ENCODE peak calls at places on chromosomes 4 and X, in nine cellular contexts. J, D, E, L, C, X, Q, Y and S are unnamed samples.

GRCh38 chr4:4762909-4763814 is 96.3 kb upstream of the MSX1 start:
- DNase-seq in L (no peak), J (peak; percentile 68), Q (no peak), X (no peak), E (peak; percentile 56), C (peak; percentile 20), D (no peak), Y (no peak), S (no peak)

GRCh38 chr4:145347684-145348083 is 134.0 kb upstream of the SMAD1 start:
- DNase-seq in E (peak; percentile 37), L (no peak), D (no peak), J (peak; percentile 48), Y (no peak), Q (no peak), X (no peak), C (no peak), S (no peak)

GRCh38 chr4:106034205-106034604 is 138.9 kb downstream of the NPNT start:
- DNase-seq in C (no peak), D (no peak), X (peak; percentile 31), E (no peak), Q (no peak), J (peak; percentile 53), L (no peak), Y (no peak), S (no peak)

GRCh38 chr4:139018971-139019758 is 3.6 kb downstream of the NOCT start:
- DNase-seq in Y (no peak), J (peak; percentile 82), D (no peak), X (peak; percentile 44), E (peak; percentile 62), C (no peak), Q (no peak), L (no peak), S (no peak)

GRCh38 chrX:63812826-63813225 is 27.8 kb upstream of the ARHGEF9 start:
- DNase-seq in Y (no peak), D (no peak), J (no peak), E (no peak), X (no peak), C (no peak), L (no peak), Q (no peak), S (no peak)

GRCh38 chr4:40506492-40506891 is 123.2 kb downstream of the RBM47 start:
- DNase-seq in Y (no peak), C (no peak), X (no peak), D (no peak), L (no peak), J (no peak), Q (no peak), E (no peak), S (no peak)

GRCh38 chrX:105837227-105837626 is 14.9 kb downstream of the NRK start:
- DNase-seq in L (peak; percentile 3), Y (no peak), D (no peak), X (peak; percentile 77), J (no peak), Q (peak; percentile 47), E (no peak), C (no peak), S (no peak)

GRCh38 chrX:129652565-129653169 is 2.1 kb downstream of the APLN start:
- DNase-seq in E (no peak), D (no peak), J (no peak), L (no peak), C (no peak), Y (no peak), X (no peak), Q (no peak), S (no peak)

GRCh38 chr4:31737419-31737818 is 1017.2 kb downstream of the PCDH7 start:
- DNase-seq in D (no peak), X (no peak), Y (no peak), C (no peak), J (no peak), Q (no peak), E (no peak), L (peak; percentile 50), S (no peak)

GRCh38 chrX:96424007-96424406 is 260.6 kb upstream of the DIAPH2 start:
- DNase-seq in E (no peak), C (no peak), L (no peak), D (no peak), Q (no peak), Y (no peak), J (peak; percentile 15), X (peak; percentile 21), S (no peak)

GRCh38 chr4:80343887-80344286 is 8.4 kb downstream of the CFAP299 start:
- DNase-seq in Y (no peak), D (no peak), J (no peak), E (no peak), X (no peak), Q (no peak), C (no peak), L (no peak), S (no peak)

GRCh38 chr4:87120411-87121162 is 99.8 kb downstream of the KLHL8 start:
- DNase-seq in Y (no peak), E (no peak), L (no peak), C (no peak), J (no peak), D (no peak), Q (peak; percentile 91), X (peak; percentile 77), S (no peak)

GRCh38 chr4:61180405-61180804 is 19.7 kb upstream of the ADGRL3 start:
- DNase-seq in X (no peak), E (no peak), Y (no peak), L (no peak), Q (no peak), J (no peak), C (no peak), D (no peak), S (no peak)

GRCh38 chr4:85147481-85148076 is 181.1 kb upstream of the WDFY3 start:
- DNase-seq in X (peak; percentile 79), Q (no peak), C (no peak), L (peak; percentile 93), E (no peak), D (peak; percentile 7), J (peak; percentile 64), Y (no peak), S (peak; percentile 56)

GRCh38 chr4:74316397-74316796 is 8.1 kb downstream of the EPGN start:
- DNase-seq in E (no peak), D (no peak), J (no peak), L (no peak), C (no peak), X (peak; percentile 73), Q (no peak), Y (no peak), S (peak; percentile 64)

GRCh38 chrX:125319646-125320521 is at the start of gene TEX13C:
- DNase-seq in X (no peak), J (no peak), Y (no peak), E (no peak), Q (no peak), C (no peak), L (no peak), D (no peak), S (no peak)

GRCh38 chr4:168220893-168221292 is 97.7 kb downstream of the DDX60 start:
- DNase-seq in E (no peak), Q (no peak), C (no peak), J (no peak), X (peak; percentile 46), Y (no peak), L (no peak), D (no peak), S (no peak)

GRCh38 chr4:184250795-184251679 is 33.4 kb upstream of the ENPP6 start:
- DNase-seq in E (no peak), Y (no peak), C (no peak), Q (no peak), D (no peak), J (peak; percentile 62), X (peak; percentile 75), L (peak; percentile 87), S (peak; percentile 49)

GRCh38 chr4:8348071-8348470 is 78.5 kb downstream of the HTRA3 start:
- DNase-seq in C (no peak), J (no peak), Y (no peak), Q (no peak), E (no peak), D (no peak), L (no peak), X (no peak), S (no peak)

GRCh38 chr4:137032242-137032641 is 500.1 kb downstream of the PCDH18 start:
- DNase-seq in J (no peak), E (no peak), C (no peak), L (peak; percentile 3), Y (no peak), X (peak; percentile 8), D (no peak), Q (no peak), S (no peak)

GRCh38 chr4:101205878-101206277 is 141.4 kb downstream of the PPP3CA start:
- DNase-seq in Q (no peak), Y (no peak), J (peak; percentile 18), D (no peak), E (no peak), C (no peak), L (no peak), X (peak; percentile 85), S (no peak)

GRCh38 chr4:31660916-31661315 is 940.7 kb downstream of the PCDH7 start:
- DNase-seq in D (no peak), L (no peak), C (no peak), X (no peak), Y (no peak), Q (no peak), E (no peak), J (no peak), S (no peak)

GRCh38 chr4:47054130-47054529 is 22.8 kb downstream of the GABRB1 start:
- DNase-seq in D (no peak), C (no peak), L (no peak), X (no peak), Y (no peak), J (no peak), E (no peak), Q (no peak), S (no peak)